ENCODE peak calls at places on chromosomes 4 and X, in seven cellular contexts. Z is stimulated activated CD8-positive, alpha-beta memory T cell treated with anti-CD3 and anti-CD28 coated beads, Interleukin-15, amount 100 ng/mL, for 4 hours; H is memory B cell; M is GM12865; Y is thoracic aorta; L is activated CD8-positive, alpha-beta memory T cell treated with anti-CD3 and anti-CD28 coated beads, Interleukin-2, amount 50 U/mL, for 4 hours; A is CD8-positive, alpha-beta memory T cell. V is an unnamed sample.

GRCh38 chr4:2696423-2696822 is 59.7 kb downstream of the TNIP2 start:
- DNase-seq in Z (no peak), H (peak; percentile 79), M (peak; percentile 97), Y (no peak), L (no peak), A (no peak), V (peak; percentile 88)

GRCh38 chr4:152534541-152535231 is 1.2 kb downstream of the FBXW7 start:
- DNase-seq in Z (peak; percentile 20), H (peak; percentile 36), M (peak; percentile 57), Y (no peak), L (peak; percentile 54), A (peak; percentile 44), V (no peak)

GRCh38 chrX:17525762-17526555 is 151.0 kb downstream of the NHS start:
- DNase-seq in Z (no peak), H (no peak), M (no peak), Y (no peak), L (no peak), A (no peak), V (no peak)

GRCh38 chrX:84155938-84156337 is 32.1 kb downstream of the RPS6KA6 start:
- DNase-seq in Z (no peak), H (no peak), M (no peak), Y (no peak), L (no peak), A (no peak), V (no peak)

GRCh38 chrX:79366888-79367749 is at the start of gene ITM2A:
- DNase-seq in Z (peak; percentile 23), H (peak; percentile 29), M (peak; percentile 63), Y (no peak), L (peak; percentile 69), A (peak; percentile 22), V (peak; percentile 23)

GRCh38 chr4:147578057-147578476 is 39.1 kb upstream of the TMEM184C start:
- DNase-seq in Z (no peak), H (no peak), M (peak; percentile 53), Y (no peak), L (no peak), A (no peak), V (no peak)

GRCh38 chrX:129655547-129656248 is 942 bp upstream of the APLN start:
- DNase-seq in Z (no peak), H (no peak), M (peak; percentile 16), Y (no peak), L (no peak), A (no peak), V (no peak)

GRCh38 chr4:8775751-8776355 is 95.8 kb downstream of the HMX1 start:
- DNase-seq in Z (no peak), H (no peak), M (no peak), Y (no peak), L (no peak), A (no peak), V (no peak)

GRCh38 chr4:184762100-184762499 is 28.2 kb upstream of the CENPU start:
- DNase-seq in Z (no peak), H (no peak), M (peak; percentile 67), Y (no peak), L (no peak), A (peak; percentile 7), V (peak; percentile 41)

GRCh38 chr4:83569967-83570366 is 34.1 kb downstream of the GPAT3 start:
- DNase-seq in Z (no peak), H (peak; percentile 25), M (no peak), Y (no peak), L (no peak), A (no peak), V (no peak)

GRCh38 chr4:187006189-187006618 is 282.5 kb upstream of the FAT1 start:
- DNase-seq in Z (no peak), H (no peak), M (no peak), Y (no peak), L (no peak), A (no peak), V (no peak)

GRCh38 chr4:6658204-6658585 is 17.7 kb downstream of the MRFAP1 start:
- DNase-seq in Z (no peak), H (no peak), M (no peak), Y (no peak), L (no peak), A (no peak), V (no peak)